ENCODE peak calls at places on chromosome 7, in eight cellular contexts. G is dermis microvascular lymphatic vessel endothelial cell, K is SW480, F is NCI-H1694, U is caudate nucleus, N is NCI-H1105, H is heart right ventricle, S is HFFc6. J is an unnamed sample.

GRCh38 chr7:128221929-128222403 is 19.1 kb upstream of the LEP start:
- DNase-seq in G (no peak), K (no peak), F (no peak), U (no peak), N (no peak), H (no peak), S (peak), J (no peak)

GRCh38 chr7:66921396-66921917 is 432 bp downstream of the TMEM248 start:
- DNase-seq in G (peak), K (peak), F (peak), U (no peak), N (peak), H (no peak), S (peak), J (peak)

GRCh38 chr7:105015631-105015965 is 1.6 kb downstream of the KMT2E start:
- DNase-seq in G (peak), K (peak), F (peak), U (no peak), N (no peak), H (no peak), S (no peak), J (peak)

GRCh38 chr7:44966731-44967538 is 11.9 kb downstream of the MYO1G start:
- DNase-seq in G (no peak), K (no peak), F (no peak), U (no peak), N (no peak), H (no peak), S (no peak), J (no peak)

GRCh38 chr7:134046594-134047128 is 80.5 kb upstream of the LRGUK start:
- DNase-seq in G (no peak), K (no peak), F (no peak), U (no peak), N (no peak), H (no peak), S (no peak), J (no peak)

GRCh38 chr7:112286294-112287086 is 80.0 kb downstream of the ZNF277 start:
- DNase-seq in G (peak), K (no peak), F (peak), U (no peak), N (peak), H (no peak), S (no peak), J (no peak)

GRCh38 chr7:132489776-132490237 is 86.5 kb downstream of the PLXNA4 start:
- DNase-seq in G (no peak), K (no peak), F (no peak), U (no peak), N (no peak), H (no peak), S (no peak), J (no peak)

GRCh38 chr7:17802056-17802455 is 138.2 kb downstream of the SNX13 start:
- DNase-seq in G (no peak), K (no peak), F (no peak), U (no peak), N (no peak), H (no peak), S (no peak), J (no peak)

GRCh38 chr7:123305840-123306375 is 106.1 kb upstream of the SLC13A1 start:
- DNase-seq in G (no peak), K (no peak), F (no peak), U (no peak), N (no peak), H (no peak), S (no peak), J (no peak)

GRCh38 chr7:116353614-116354013 is 143.3 kb downstream of the TES start:
- DNase-seq in G (peak), K (no peak), F (no peak), U (no peak), N (no peak), H (peak), S (no peak), J (no peak)

GRCh38 chr7:44076101-44076895 is 6.0 kb downstream of the POLM start:
- DNase-seq in G (no peak), K (no peak), F (no peak), U (no peak), N (no peak), H (no peak), S (no peak), J (no peak)

GRCh38 chr7:148622887-148623585 is 32.5 kb downstream of the C7orf33 start:
- DNase-seq in G (no peak), K (peak), F (peak), U (no peak), N (no peak), H (no peak), S (no peak), J (no peak)

GRCh38 chr7:44882899-44883298 is 2.4 kb downstream of the PURB start:
- DNase-seq in G (no peak), K (no peak), F (no peak), U (no peak), N (no peak), H (no peak), S (no peak), J (no peak)

GRCh38 chr7:27750336-27750735 is 10.4 kb downstream of the TAX1BP1 start:
- DNase-seq in G (no peak), K (no peak), F (no peak), U (no peak), N (no peak), H (no peak), S (peak), J (no peak)

GRCh38 chr7:151265351-151265931 is 16.9 kb upstream of the SMARCD3 start:
- DNase-seq in G (no peak), K (no peak), F (no peak), U (no peak), N (no peak), H (no peak), S (no peak), J (no peak)

GRCh38 chr7:36651404-36651803 is 72.9 kb downstream of the AOAH start:
- DNase-seq in G (no peak), K (no peak), F (no peak), U (no peak), N (no peak), H (no peak), S (peak), J (no peak)

GRCh38 chr7:18975276-18975675 is 142.2 kb downstream of the TWIST1 start:
- DNase-seq in G (no peak), K (no peak), F (no peak), U (no peak), N (no peak), H (no peak), S (no peak), J (no peak)

GRCh38 chr7:44959433-44959951 is 19.3 kb downstream of the MYO1G start:
- DNase-seq in G (no peak), K (peak), F (no peak), U (no peak), N (no peak), H (no peak), S (peak), J (peak)

GRCh38 chr7:1669954-1670893 is at the start of gene ELFN1:
- DNase-seq in G (no peak), K (peak), F (no peak), U (no peak), N (peak), H (peak), S (no peak), J (no peak)

GRCh38 chr7:97851725-97852124 is 20.5 kb downstream of the ASNS start:
- DNase-seq in G (no peak), K (no peak), F (no peak), U (no peak), N (no peak), H (no peak), S (peak), J (no peak)

GRCh38 chr7:114663502-114663901 is 248.9 kb downstream of the FOXP2 start:
- DNase-seq in G (peak), K (peak), F (peak), U (no peak), N (peak), H (no peak), S (peak), J (no peak)

GRCh38 chr7:13980474-13980873 is 9.0 kb downstream of the ETV1 start:
- DNase-seq in G (peak), K (no peak), F (no peak), U (no peak), N (no peak), H (no peak), S (no peak), J (no peak)

GRCh38 chr7:112529486-112529885 is 48.7 kb downstream of the LSMEM1 start:
- DNase-seq in G (no peak), K (no peak), F (no peak), U (no peak), N (no peak), H (no peak), S (peak), J (no peak)

GRCh38 chr7:19290936-19291335 is 145.7 kb upstream of the FERD3L start:
- DNase-seq in G (no peak), K (no peak), F (no peak), U (no peak), N (no peak), H (no peak), S (no peak), J (no peak)

GRCh38 chr7:67918158-67918557 is 921.5 kb downstream of the TYW1 start:
- DNase-seq in G (no peak), K (no peak), F (no peak), U (no peak), N (no peak), H (no peak), S (no peak), J (no peak)

GRCh38 chr7:102286237-102287081 is at the start of gene SH2B2:
- DNase-seq in G (peak), K (peak), F (no peak), U (peak), N (peak), H (peak), S (peak), J (no peak)

GRCh38 chr7:44971991-44972441 is 6.8 kb downstream of the MYO1G start:
- DNase-seq in G (no peak), K (no peak), F (no peak), U (no peak), N (no peak), H (no peak), S (no peak), J (no peak)

GRCh38 chr7:124459101-124460052 is 306.2 kb downstream of the GPR37 start:
- DNase-seq in G (no peak), K (no peak), F (no peak), U (no peak), N (no peak), H (no peak), S (no peak), J (no peak)

GRCh38 chr7:66380285-66380888 is 175.3 kb downstream of the TPST1 start:
- DNase-seq in G (peak), K (no peak), F (no peak), U (no peak), N (no peak), H (no peak), S (peak), J (no peak)

GRCh38 chr7:111803015-111803758 is 240.9 kb upstream of the IMMP2L start:
- DNase-seq in G (no peak), K (no peak), F (no peak), U (no peak), N (no peak), H (no peak), S (peak), J (no peak)

GRCh38 chr7:155962191-155962967 is 150.1 kb upstream of the SHH start:
- DNase-seq in G (peak), K (peak), F (no peak), U (no peak), N (no peak), H (no peak), S (no peak), J (no peak)

GRCh38 chr7:118057404-118057803 is 126.6 kb upstream of the LSM8 start:
- DNase-seq in G (no peak), K (no peak), F (no peak), U (no peak), N (no peak), H (no peak), S (no peak), J (no peak)

GRCh38 chr7:4162845-4163564 is 519.1 kb upstream of the FOXK1 start:
- DNase-seq in G (no peak), K (no peak), F (no peak), U (no peak), N (no peak), H (peak), S (no peak), J (no peak)

GRCh38 chr7:17342726-17343125 is 44.3 kb downstream of the AHR start:
- DNase-seq in G (no peak), K (no peak), F (no peak), U (no peak), N (no peak), H (no peak), S (no peak), J (no peak)

GRCh38 chr7:65475040-65475726 is 101.5 kb downstream of the ZNF92 start:
- DNase-seq in G (no peak), K (no peak), F (no peak), U (no peak), N (no peak), H (no peak), S (no peak), J (no peak)

J was measured in CD8-positive, alpha-beta memory T cell.